ENCODE peak calls at places on chromosomes 13 and 19, in nine cellular contexts. One of them, this sample, is unnamed.

GRCh38 chr19:31002852-31003251 is 346.4 kb downstream of the TSHZ3 start:
- DNase-seq in GM23248: no peak
- DNase-seq in stimulated activated CD4-positive, alpha-beta T cell treated with anti-CD3 and anti-CD28 coated beads, Interleukin-2, amount 100 ng/mL, for 4 hours: no peak
- DNase-seq in midbrain: no peak
- DNase-seq in PC-3: no peak
- DNase-seq in effector memory CD4-positive, alpha-beta T cell: no peak
- DNase-seq in NCI-H526 treated with DMSO at 0.1 percent for 48 hours: no peak
- DNase-seq in stimulated activated CD8-positive, alpha-beta memory T cell treated with anti-CD3 and anti-CD28 coated beads, Interleukin-4, amount 100 ng/mL, for 4 hours: no peak
- DNase-seq in activated CD4-positive, alpha-beta T cell treated with anti-CD3 and anti-CD28 coated beads, Interleukin-2, amount 50 U/mL, for 1 hour: no peak
- DNase-seq in this sample: no peak

GRCh38 chr19:14094854-14095253 is 4.3 kb upstream of the SAMD1 start:
- DNase-seq in stimulated activated CD4-positive, alpha-beta T cell treated with anti-CD3 and anti-CD28 coated beads, Interleukin-2, amount 100 ng/mL, for 4 hours: no peak
- DNase-seq in midbrain: no peak
- DNase-seq in PC-3: no peak
- DNase-seq in stimulated activated CD8-positive, alpha-beta memory T cell treated with anti-CD3 and anti-CD28 coated beads, Interleukin-4, amount 100 ng/mL, for 4 hours: no peak
- DNase-seq in GM23248: no peak
- DNase-seq in effector memory CD4-positive, alpha-beta T cell: no peak
- DNase-seq in activated CD4-positive, alpha-beta T cell treated with anti-CD3 and anti-CD28 coated beads, Interleukin-2, amount 50 U/mL, for 1 hour: no peak
- DNase-seq in NCI-H526 treated with DMSO at 0.1 percent for 48 hours: no peak
- DNase-seq in this sample: no peak

GRCh38 chr19:294341-294818 is 3.2 kb upstream of the PLPP2 start:
- DNase-seq in activated CD4-positive, alpha-beta T cell treated with anti-CD3 and anti-CD28 coated beads, Interleukin-2, amount 50 U/mL, for 1 hour: no peak
- DNase-seq in NCI-H526 treated with DMSO at 0.1 percent for 48 hours: no peak
- DNase-seq in PC-3: no peak
- DNase-seq in stimulated activated CD4-positive, alpha-beta T cell treated with anti-CD3 and anti-CD28 coated beads, Interleukin-2, amount 100 ng/mL, for 4 hours: no peak
- DNase-seq in stimulated activated CD8-positive, alpha-beta memory T cell treated with anti-CD3 and anti-CD28 coated beads, Interleukin-4, amount 100 ng/mL, for 4 hours: no peak
- DNase-seq in midbrain: peak
- DNase-seq in effector memory CD4-positive, alpha-beta T cell: no peak
- DNase-seq in GM23248: peak
- DNase-seq in this sample: no peak

GRCh38 chr13:30340367-30341184 is 33.2 kb upstream of the KATNAL1 start:
- DNase-seq in effector memory CD4-positive, alpha-beta T cell: no peak
- DNase-seq in midbrain: no peak
- DNase-seq in stimulated activated CD4-positive, alpha-beta T cell treated with anti-CD3 and anti-CD28 coated beads, Interleukin-2, amount 100 ng/mL, for 4 hours: no peak
- DNase-seq in stimulated activated CD8-positive, alpha-beta memory T cell treated with anti-CD3 and anti-CD28 coated beads, Interleukin-4, amount 100 ng/mL, for 4 hours: no peak
- DNase-seq in activated CD4-positive, alpha-beta T cell treated with anti-CD3 and anti-CD28 coated beads, Interleukin-2, amount 50 U/mL, for 1 hour: no peak
- DNase-seq in GM23248: peak
- DNase-seq in NCI-H526 treated with DMSO at 0.1 percent for 48 hours: no peak
- DNase-seq in PC-3: peak
- DNase-seq in this sample: no peak

GRCh38 chr19:29211562-29212416 is 1.2 kb downstream of the UQCRFS1 start:
- DNase-seq in stimulated activated CD4-positive, alpha-beta T cell treated with anti-CD3 and anti-CD28 coated beads, Interleukin-2, amount 100 ng/mL, for 4 hours: no peak
- DNase-seq in stimulated activated CD8-positive, alpha-beta memory T cell treated with anti-CD3 and anti-CD28 coated beads, Interleukin-4, amount 100 ng/mL, for 4 hours: no peak
- DNase-seq in activated CD4-positive, alpha-beta T cell treated with anti-CD3 and anti-CD28 coated beads, Interleukin-2, amount 50 U/mL, for 1 hour: no peak
- DNase-seq in PC-3: peak
- DNase-seq in NCI-H526 treated with DMSO at 0.1 percent for 48 hours: no peak
- DNase-seq in midbrain: no peak
- DNase-seq in GM23248: peak
- DNase-seq in effector memory CD4-positive, alpha-beta T cell: no peak
- DNase-seq in this sample: no peak

GRCh38 chr19:51320258-51320657 is 8.8 kb downstream of the IGLON5 start:
- DNase-seq in PC-3: no peak
- DNase-seq in GM23248: no peak
- DNase-seq in stimulated activated CD4-positive, alpha-beta T cell treated with anti-CD3 and anti-CD28 coated beads, Interleukin-2, amount 100 ng/mL, for 4 hours: no peak
- DNase-seq in stimulated activated CD8-positive, alpha-beta memory T cell treated with anti-CD3 and anti-CD28 coated beads, Interleukin-4, amount 100 ng/mL, for 4 hours: no peak
- DNase-seq in effector memory CD4-positive, alpha-beta T cell: no peak
- DNase-seq in midbrain: no peak
- DNase-seq in activated CD4-positive, alpha-beta T cell treated with anti-CD3 and anti-CD28 coated beads, Interleukin-2, amount 50 U/mL, for 1 hour: no peak
- DNase-seq in NCI-H526 treated with DMSO at 0.1 percent for 48 hours: no peak
- DNase-seq in this sample: no peak

GRCh38 chr19:7904074-7905020 is 670 bp downstream of the MAP2K7 start:
- DNase-seq in GM23248: no peak
- DNase-seq in effector memory CD4-positive, alpha-beta T cell: peak
- DNase-seq in stimulated activated CD4-positive, alpha-beta T cell treated with anti-CD3 and anti-CD28 coated beads, Interleukin-2, amount 100 ng/mL, for 4 hours: no peak
- DNase-seq in PC-3: no peak
- DNase-seq in midbrain: peak
- DNase-seq in NCI-H526 treated with DMSO at 0.1 percent for 48 hours: no peak
- DNase-seq in activated CD4-positive, alpha-beta T cell treated with anti-CD3 and anti-CD28 coated beads, Interleukin-2, amount 50 U/mL, for 1 hour: peak
- DNase-seq in stimulated activated CD8-positive, alpha-beta memory T cell treated with anti-CD3 and anti-CD28 coated beads, Interleukin-4, amount 100 ng/mL, for 4 hours: peak
- DNase-seq in this sample: no peak

GRCh38 chr19:16801599-16801998 is 27.6 kb upstream of the SIN3B start:
- DNase-seq in stimulated activated CD8-positive, alpha-beta memory T cell treated with anti-CD3 and anti-CD28 coated beads, Interleukin-4, amount 100 ng/mL, for 4 hours: no peak
- DNase-seq in PC-3: peak
- DNase-seq in stimulated activated CD4-positive, alpha-beta T cell treated with anti-CD3 and anti-CD28 coated beads, Interleukin-2, amount 100 ng/mL, for 4 hours: no peak
- DNase-seq in effector memory CD4-positive, alpha-beta T cell: no peak
- DNase-seq in activated CD4-positive, alpha-beta T cell treated with anti-CD3 and anti-CD28 coated beads, Interleukin-2, amount 50 U/mL, for 1 hour: no peak
- DNase-seq in midbrain: no peak
- DNase-seq in GM23248: peak
- DNase-seq in NCI-H526 treated with DMSO at 0.1 percent for 48 hours: no peak
- DNase-seq in this sample: no peak

GRCh38 chr13:40922437-40923040 is 96.6 kb downstream of the ELF1 start:
- DNase-seq in midbrain: no peak
- DNase-seq in activated CD4-positive, alpha-beta T cell treated with anti-CD3 and anti-CD28 coated beads, Interleukin-2, amount 50 U/mL, for 1 hour: no peak
- DNase-seq in PC-3: no peak
- DNase-seq in GM23248: no peak
- DNase-seq in effector memory CD4-positive, alpha-beta T cell: no peak
- DNase-seq in NCI-H526 treated with DMSO at 0.1 percent for 48 hours: no peak
- DNase-seq in stimulated activated CD4-positive, alpha-beta T cell treated with anti-CD3 and anti-CD28 coated beads, Interleukin-2, amount 100 ng/mL, for 4 hours: no peak
- DNase-seq in stimulated activated CD8-positive, alpha-beta memory T cell treated with anti-CD3 and anti-CD28 coated beads, Interleukin-4, amount 100 ng/mL, for 4 hours: no peak
- DNase-seq in this sample: no peak

GRCh38 chr19:18854982-18855381 is 23.2 kb downstream of the UPF1 start:
- DNase-seq in GM23248: no peak
- DNase-seq in NCI-H526 treated with DMSO at 0.1 percent for 48 hours: no peak
- DNase-seq in stimulated activated CD4-positive, alpha-beta T cell treated with anti-CD3 and anti-CD28 coated beads, Interleukin-2, amount 100 ng/mL, for 4 hours: no peak
- DNase-seq in PC-3: no peak
- DNase-seq in stimulated activated CD8-positive, alpha-beta memory T cell treated with anti-CD3 and anti-CD28 coated beads, Interleukin-4, amount 100 ng/mL, for 4 hours: no peak
- DNase-seq in activated CD4-positive, alpha-beta T cell treated with anti-CD3 and anti-CD28 coated beads, Interleukin-2, amount 50 U/mL, for 1 hour: no peak
- DNase-seq in effector memory CD4-positive, alpha-beta T cell: no peak
- DNase-seq in midbrain: no peak
- DNase-seq in this sample: no peak

GRCh38 chr13:67175836-67176235 is 54.3 kb downstream of the PCDH9 start:
- DNase-seq in NCI-H526 treated with DMSO at 0.1 percent for 48 hours: no peak
- DNase-seq in effector memory CD4-positive, alpha-beta T cell: no peak
- DNase-seq in midbrain: no peak
- DNase-seq in PC-3: no peak
- DNase-seq in GM23248: no peak
- DNase-seq in activated CD4-positive, alpha-beta T cell treated with anti-CD3 and anti-CD28 coated beads, Interleukin-2, amount 50 U/mL, for 1 hour: no peak
- DNase-seq in stimulated activated CD8-positive, alpha-beta memory T cell treated with anti-CD3 and anti-CD28 coated beads, Interleukin-4, amount 100 ng/mL, for 4 hours: no peak
- DNase-seq in stimulated activated CD4-positive, alpha-beta T cell treated with anti-CD3 and anti-CD28 coated beads, Interleukin-2, amount 100 ng/mL, for 4 hours: no peak
- DNase-seq in this sample: no peak

GRCh38 chr19:42121666-42122069 is 10.6 kb downstream of the POU2F2 start:
- DNase-seq in NCI-H526 treated with DMSO at 0.1 percent for 48 hours: no peak
- DNase-seq in stimulated activated CD8-positive, alpha-beta memory T cell treated with anti-CD3 and anti-CD28 coated beads, Interleukin-4, amount 100 ng/mL, for 4 hours: peak
- DNase-seq in stimulated activated CD4-positive, alpha-beta T cell treated with anti-CD3 and anti-CD28 coated beads, Interleukin-2, amount 100 ng/mL, for 4 hours: peak
- DNase-seq in PC-3: peak
- DNase-seq in GM23248: peak
- DNase-seq in activated CD4-positive, alpha-beta T cell treated with anti-CD3 and anti-CD28 coated beads, Interleukin-2, amount 50 U/mL, for 1 hour: peak
- DNase-seq in midbrain: peak
- DNase-seq in effector memory CD4-positive, alpha-beta T cell: peak
- DNase-seq in this sample: no peak

GRCh38 chr19:16739546-16739945 is 19.9 kb downstream of the NWD1 start:
- DNase-seq in stimulated activated CD4-positive, alpha-beta T cell treated with anti-CD3 and anti-CD28 coated beads, Interleukin-2, amount 100 ng/mL, for 4 hours: no peak
- DNase-seq in stimulated activated CD8-positive, alpha-beta memory T cell treated with anti-CD3 and anti-CD28 coated beads, Interleukin-4, amount 100 ng/mL, for 4 hours: no peak
- DNase-seq in PC-3: no peak
- DNase-seq in effector memory CD4-positive, alpha-beta T cell: no peak
- DNase-seq in activated CD4-positive, alpha-beta T cell treated with anti-CD3 and anti-CD28 coated beads, Interleukin-2, amount 50 U/mL, for 1 hour: no peak
- DNase-seq in GM23248: peak
- DNase-seq in midbrain: no peak
- DNase-seq in NCI-H526 treated with DMSO at 0.1 percent for 48 hours: no peak
- DNase-seq in this sample: no peak

GRCh38 chr13:51806571-51806970 is 2.6 kb upstream of the DHRS12 start:
- DNase-seq in stimulated activated CD8-positive, alpha-beta memory T cell treated with anti-CD3 and anti-CD28 coated beads, Interleukin-4, amount 100 ng/mL, for 4 hours: no peak
- DNase-seq in midbrain: no peak
- DNase-seq in effector memory CD4-positive, alpha-beta T cell: no peak
- DNase-seq in NCI-H526 treated with DMSO at 0.1 percent for 48 hours: no peak
- DNase-seq in stimulated activated CD4-positive, alpha-beta T cell treated with anti-CD3 and anti-CD28 coated beads, Interleukin-2, amount 100 ng/mL, for 4 hours: no peak
- DNase-seq in GM23248: peak
- DNase-seq in activated CD4-positive, alpha-beta T cell treated with anti-CD3 and anti-CD28 coated beads, Interleukin-2, amount 50 U/mL, for 1 hour: no peak
- DNase-seq in PC-3: peak
- DNase-seq in this sample: no peak

GRCh38 chr19:56670961-56671612 is 470 bp downstream of the ZNF835 start:
- DNase-seq in GM23248: no peak
- DNase-seq in NCI-H526 treated with DMSO at 0.1 percent for 48 hours: peak
- DNase-seq in PC-3: no peak
- DNase-seq in stimulated activated CD4-positive, alpha-beta T cell treated with anti-CD3 and anti-CD28 coated beads, Interleukin-2, amount 100 ng/mL, for 4 hours: no peak
- DNase-seq in stimulated activated CD8-positive, alpha-beta memory T cell treated with anti-CD3 and anti-CD28 coated beads, Interleukin-4, amount 100 ng/mL, for 4 hours: no peak
- DNase-seq in activated CD4-positive, alpha-beta T cell treated with anti-CD3 and anti-CD28 coated beads, Interleukin-2, amount 50 U/mL, for 1 hour: no peak
- DNase-seq in effector memory CD4-positive, alpha-beta T cell: no peak
- DNase-seq in midbrain: no peak
- DNase-seq in this sample: no peak

GRCh38 chr19:38784224-38784623 is 4.8 kb upstream of the LGALS7B start:
- DNase-seq in GM23248: no peak
- DNase-seq in NCI-H526 treated with DMSO at 0.1 percent for 48 hours: no peak
- DNase-seq in stimulated activated CD4-positive, alpha-beta T cell treated with anti-CD3 and anti-CD28 coated beads, Interleukin-2, amount 100 ng/mL, for 4 hours: no peak
- DNase-seq in midbrain: no peak
- DNase-seq in stimulated activated CD8-positive, alpha-beta memory T cell treated with anti-CD3 and anti-CD28 coated beads, Interleukin-4, amount 100 ng/mL, for 4 hours: no peak
- DNase-seq in effector memory CD4-positive, alpha-beta T cell: no peak
- DNase-seq in activated CD4-positive, alpha-beta T cell treated with anti-CD3 and anti-CD28 coated beads, Interleukin-2, amount 50 U/mL, for 1 hour: no peak
- DNase-seq in PC-3: no peak
- DNase-seq in this sample: no peak

GRCh38 chr13:77422724-77423123 is 95.8 kb upstream of the MYCBP2 start:
- DNase-seq in PC-3: peak
- DNase-seq in stimulated activated CD4-positive, alpha-beta T cell treated with anti-CD3 and anti-CD28 coated beads, Interleukin-2, amount 100 ng/mL, for 4 hours: no peak
- DNase-seq in activated CD4-positive, alpha-beta T cell treated with anti-CD3 and anti-CD28 coated beads, Interleukin-2, amount 50 U/mL, for 1 hour: no peak
- DNase-seq in midbrain: no peak
- DNase-seq in NCI-H526 treated with DMSO at 0.1 percent for 48 hours: no peak
- DNase-seq in GM23248: no peak
- DNase-seq in stimulated activated CD8-positive, alpha-beta memory T cell treated with anti-CD3 and anti-CD28 coated beads, Interleukin-4, amount 100 ng/mL, for 4 hours: no peak
- DNase-seq in effector memory CD4-positive, alpha-beta T cell: no peak
- DNase-seq in this sample: no peak

GRCh38 chr19:7502552-7502951 is 13.4 kb upstream of the ZNF358 start:
- DNase-seq in activated CD4-positive, alpha-beta T cell treated with anti-CD3 and anti-CD28 coated beads, Interleukin-2, amount 50 U/mL, for 1 hour: no peak
- DNase-seq in stimulated activated CD4-positive, alpha-beta T cell treated with anti-CD3 and anti-CD28 coated beads, Interleukin-2, amount 100 ng/mL, for 4 hours: no peak
- DNase-seq in effector memory CD4-positive, alpha-beta T cell: no peak
- DNase-seq in GM23248: no peak
- DNase-seq in PC-3: no peak
- DNase-seq in stimulated activated CD8-positive, alpha-beta memory T cell treated with anti-CD3 and anti-CD28 coated beads, Interleukin-4, amount 100 ng/mL, for 4 hours: no peak
- DNase-seq in NCI-H526 treated with DMSO at 0.1 percent for 48 hours: no peak
- DNase-seq in midbrain: no peak
- DNase-seq in this sample: no peak

This sample was measured in esophagus squamous epithelium.